ENCODE peak calls at places on chromosomes 12 and 14, in ten cellular contexts. C, I, O, S, D, B, W, T, R and M are unnamed samples.

GRCh38 chr14:65231286-65231980 is 129.1 kb upstream of the MAX start:
- DNase-seq in C (no peak), S (no peak), O (no peak), D (no peak), B (no peak), I (no peak), R (no peak), W (no peak), T (no peak), M (no peak)

GRCh38 chr12:104930388-104931326 is 27.4 kb downstream of the SLC41A2 start:
- DNase-seq in D (no peak), I (no peak), R (no peak), W (no peak), B (peak), T (no peak), O (no peak), C (no peak), S (peak), M (no peak)

GRCh38 chr12:118055144-118055557 is 5.8 kb downstream of the WSB2 start:
- DNase-seq in R (peak), D (peak), C (peak), S (peak), W (peak), B (peak), I (peak), O (peak), T (no peak), M (peak)

GRCh38 chr14:92414685-92415084 is 91.7 kb downstream of the SLC24A4 start:
- DNase-seq in W (no peak), C (no peak), R (no peak), D (no peak), B (no peak), I (no peak), T (no peak), O (no peak), S (no peak), M (no peak)

GRCh38 chr14:49508124-49508523 is 78.1 kb downstream of the RPS29 start:
- DNase-seq in T (no peak), R (no peak), W (no peak), B (no peak), S (no peak), C (no peak), O (no peak), D (no peak), I (no peak), M (no peak)

GRCh38 chr14:42222924-42223471 is 616.3 kb downstream of the LRFN5 start:
- DNase-seq in B (peak), T (no peak), S (peak), W (no peak), R (peak), C (no peak), D (no peak), I (peak), O (peak), M (no peak)

GRCh38 chr14:65783101-65783500 is 370.6 kb downstream of the FUT8 start:
- DNase-seq in C (no peak), D (no peak), I (no peak), B (no peak), S (no peak), O (no peak), R (no peak), T (no peak), W (no peak), M (no peak)

GRCh38 chr14:81990312-81990761 is 456.7 kb upstream of the SEL1L start:
- DNase-seq in B (peak), T (no peak), I (peak), O (no peak), S (peak), D (peak), R (peak), W (peak), C (peak), M (peak)

GRCh38 chr12:65896743-65897142 is 72.5 kb downstream of the HMGA2 start:
- DNase-seq in S (no peak), O (no peak), C (no peak), B (no peak), D (no peak), R (no peak), T (no peak), I (no peak), W (no peak), M (no peak)

GRCh38 chr12:121538699-121539061 is 42.1 kb downstream of the KDM2B start:
- DNase-seq in O (no peak), S (peak), T (no peak), I (peak), B (no peak), W (peak), R (no peak), C (no peak), D (peak), M (peak)

GRCh38 chr14:25303934-25304333 is 254.0 kb upstream of the STXBP6 start:
- DNase-seq in D (no peak), W (no peak), C (no peak), O (no peak), B (no peak), S (no peak), T (no peak), R (no peak), I (no peak), M (no peak)

GRCh38 chr12:57898308-57898970 is 42.9 kb upstream of the ATP23 start:
- DNase-seq in B (no peak), T (no peak), C (no peak), D (no peak), O (no peak), S (peak), I (peak), R (peak), W (no peak), M (no peak)

GRCh38 chr12:110023634-110024023 is 24.4 kb downstream of the ANKRD13A start:
- DNase-seq in I (no peak), R (no peak), S (no peak), T (no peak), C (no peak), B (no peak), D (no peak), W (no peak), O (no peak), M (no peak)

GRCh38 chr14:71529855-71530254 is 402.4 kb upstream of the RGS6 start:
- DNase-seq in I (no peak), C (peak), O (peak), R (peak), T (no peak), D (no peak), W (no peak), S (no peak), B (no peak), M (no peak)

GRCh38 chr12:29256598-29256997 is 107.5 kb downstream of the FAR2 start:
- DNase-seq in R (no peak), D (no peak), W (no peak), T (no peak), C (no peak), I (no peak), B (no peak), O (no peak), S (no peak), M (no peak)

GRCh38 chr14:103131580-103131979 is 8.3 kb downstream of the TNFAIP2 start:
- DNase-seq in B (no peak), D (no peak), T (no peak), C (no peak), W (no peak), S (no peak), O (no peak), I (no peak), R (no peak), M (no peak)

GRCh38 chr12:69653703-69654102 is 43.0 kb upstream of the LRRC10 start:
- DNase-seq in R (peak), C (no peak), D (no peak), S (peak), W (no peak), T (no peak), O (no peak), I (no peak), B (no peak), M (no peak)

GRCh38 chr14:35404496-35405303 is at the start of gene NFKBIA:
- DNase-seq in T (peak), O (peak), W (peak), C (peak), R (peak), D (peak), S (peak), I (peak), B (peak), M (peak)
- TF ChIP-seq CTCF in T (peak), O (peak), W (peak), C (no peak), R (peak), D (peak), S (peak), I (peak), B (peak), M (no peak)

DNA sequence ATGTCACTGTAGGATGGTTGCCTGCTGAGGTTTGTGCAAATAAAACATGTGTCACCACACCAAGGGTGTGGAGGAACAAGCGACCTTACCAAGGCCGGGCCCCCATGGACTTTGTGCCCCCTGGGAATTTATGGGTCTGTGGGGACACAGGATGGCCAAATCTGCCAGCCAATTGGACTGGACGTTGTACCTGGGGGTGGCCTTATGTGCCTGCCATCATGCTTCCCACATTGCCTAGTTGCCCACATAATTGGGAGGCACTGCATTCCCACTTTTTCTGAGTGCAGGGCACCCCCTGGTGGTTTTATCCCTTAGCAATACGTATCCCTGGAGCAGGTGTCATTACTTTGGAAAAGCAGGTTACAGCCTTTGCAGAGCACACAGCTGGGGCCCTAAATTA is 92.6 kb upstream of the TMPO start:
- DNase-seq in T (no peak), D (peak), I (peak), S (no peak), W (no peak), R (no peak), B (no peak), O (no peak), C (no peak), M (peak)
- TF ChIP-seq CTCF in T (no peak), D (peak), I (peak), S (peak), W (peak), R (peak), B (no peak), O (no peak), C (no peak), M (peak)

GRCh38 chr12:20142295-20142694 is 226.0 kb upstream of the PDE3A start:
- DNase-seq in O (no peak), S (no peak), B (no peak), T (no peak), W (no peak), C (no peak), D (no peak), R (no peak), I (no peak), M (no peak)
- TF ChIP-seq CTCF in O (no peak), S (no peak), B (no peak), T (no peak), W (no peak), C (no peak), D (no peak), R (no peak), I (no peak), M (no peak)

GRCh38 chr14:44701563-44702263 is 194.6 kb upstream of the FSCB start:
- DNase-seq in O (no peak), S (peak), T (no peak), W (no peak), B (no peak), D (no peak), R (peak), C (no peak), I (no peak), M (no peak)
- TF ChIP-seq CTCF in O (no peak), S (no peak), T (no peak), W (no peak), B (no peak), D (no peak), R (no peak), C (no peak), I (no peak), M (no peak)

DNA sequence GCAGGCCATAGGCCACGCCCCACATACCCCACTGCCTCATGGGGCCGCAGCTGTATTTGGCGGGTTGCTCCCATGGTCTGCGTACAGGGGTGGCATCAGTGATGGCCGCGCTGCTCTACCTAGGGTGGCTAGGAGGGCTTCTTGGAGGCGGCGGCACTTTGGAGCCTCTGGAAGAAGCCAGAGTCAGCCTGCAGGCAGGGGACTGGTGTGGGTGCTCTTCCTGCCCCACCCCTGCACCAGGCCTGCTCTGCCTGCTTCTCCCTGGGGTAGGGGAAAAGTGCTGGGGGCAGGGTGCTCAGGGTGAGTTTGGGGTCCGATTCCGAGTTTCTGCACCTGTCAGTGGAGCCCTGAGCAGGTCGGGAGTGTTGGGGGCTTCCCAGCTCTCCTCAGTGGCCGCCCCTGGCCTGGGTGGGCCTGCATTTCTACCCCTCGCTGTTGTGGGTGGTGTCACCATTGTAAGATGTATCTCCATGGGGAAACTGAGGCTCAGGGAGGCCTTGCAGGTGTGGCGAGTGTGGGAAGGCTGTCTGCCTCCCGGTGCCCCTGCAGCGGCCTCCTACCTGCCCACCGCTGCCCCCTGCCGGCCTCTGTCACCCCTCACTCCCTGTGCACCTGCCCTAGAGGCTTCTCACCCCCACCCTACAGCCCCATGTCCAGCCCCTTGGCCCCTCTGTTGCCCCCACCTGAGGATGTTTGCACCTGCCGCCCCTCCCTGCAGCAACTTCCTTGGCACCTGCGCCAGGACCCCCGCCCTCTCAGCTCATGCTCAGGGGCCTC is 5.5 kb downstream of the CEP170B start:
- DNase-seq in O (no peak), T (peak), C (peak), S (no peak), W (peak), D (peak), R (no peak), I (peak), B (no peak), M (peak)
- TF ChIP-seq CTCF in O (peak), T (peak), C (peak), S (peak), W (peak), D (peak), R (peak), I (no peak), B (no peak), M (no peak)